ENCODE peak calls at places on chromosomes 11 and 22, in six cellular contexts. N is suprapubic skin, F is Calu3, H is RWPE2, O is A549, X is tibial artery. A is an unnamed sample.

GRCh38 chr11:70567680-70568503 is 169.6 kb downstream of the CTTN start:
- DNase-seq in N (no peak), F (peak), H (peak), O (no peak), X (peak), A (peak)

GRCh38 chr11:63907808-63908530 is 9.0 kb downstream of the RCOR2 start:
- DNase-seq in N (no peak), F (no peak), H (no peak), O (no peak), X (no peak), A (no peak)

GRCh38 chr11:133711545-133711944 is 133.8 kb downstream of the SPATA19 start:
- DNase-seq in N (no peak), F (no peak), H (no peak), O (no peak), X (no peak), A (no peak)

GRCh38 chr11:64245797-64246623 is 733 bp downstream of the PPP1R14B start:
- DNase-seq in N (peak), F (peak), H (peak), O (peak), X (peak), A (peak)

GRCh38 chr11:46300270-46300669 is 22.8 kb downstream of the CREB3L1 start:
- DNase-seq in N (no peak), F (no peak), H (no peak), O (no peak), X (no peak), A (no peak)

GRCh38 chr22:36257308-36257707 is 4.4 kb downstream of the APOL1 start:
- DNase-seq in N (peak), F (no peak), H (no peak), O (no peak), X (no peak), A (no peak)

GRCh38 chr11:65442952-65443351 is 20.4 kb downstream of the NEAT1 start:
- DNase-seq in N (peak), F (no peak), H (no peak), O (peak), X (peak), A (no peak)

GRCh38 chr11:66864172-66864901 is 7.5 kb downstream of the LRFN4 start:
- DNase-seq in N (no peak), F (no peak), H (no peak), O (no peak), X (no peak), A (peak)

GRCh38 chr11:130891326-130891725 is 25.0 kb downstream of the SNX19 start:
- DNase-seq in N (no peak), F (no peak), H (no peak), O (no peak), X (no peak), A (no peak)

DNA sequence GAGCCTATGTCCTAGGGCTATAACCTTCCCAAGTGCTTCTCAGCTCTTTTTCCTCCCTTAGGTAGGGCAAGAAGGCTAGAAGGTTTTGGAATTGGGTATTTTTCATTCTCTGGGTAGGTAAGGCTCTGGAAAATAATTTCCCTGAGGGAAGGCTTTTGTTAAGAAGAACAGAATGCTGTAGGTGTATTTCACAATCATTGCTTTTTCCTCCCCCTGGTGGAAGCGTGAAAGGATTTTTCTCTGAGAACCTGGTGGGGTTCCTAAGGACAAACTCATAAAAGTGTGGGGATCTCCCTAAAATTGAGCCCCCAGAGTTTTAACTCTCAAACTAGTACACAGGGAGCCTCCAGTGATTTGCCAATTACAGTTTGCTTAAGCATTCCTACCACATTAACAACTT is 41.1 kb upstream of the NARS2 start:
- DNase-seq in N (no peak), F (no peak), H (no peak), O (no peak), X (no peak), A (no peak)
- TF ChIP-seq CTCF in N (no peak), F (no peak), H (no peak), O (no peak), X (no peak), A (no peak)

DNA sequence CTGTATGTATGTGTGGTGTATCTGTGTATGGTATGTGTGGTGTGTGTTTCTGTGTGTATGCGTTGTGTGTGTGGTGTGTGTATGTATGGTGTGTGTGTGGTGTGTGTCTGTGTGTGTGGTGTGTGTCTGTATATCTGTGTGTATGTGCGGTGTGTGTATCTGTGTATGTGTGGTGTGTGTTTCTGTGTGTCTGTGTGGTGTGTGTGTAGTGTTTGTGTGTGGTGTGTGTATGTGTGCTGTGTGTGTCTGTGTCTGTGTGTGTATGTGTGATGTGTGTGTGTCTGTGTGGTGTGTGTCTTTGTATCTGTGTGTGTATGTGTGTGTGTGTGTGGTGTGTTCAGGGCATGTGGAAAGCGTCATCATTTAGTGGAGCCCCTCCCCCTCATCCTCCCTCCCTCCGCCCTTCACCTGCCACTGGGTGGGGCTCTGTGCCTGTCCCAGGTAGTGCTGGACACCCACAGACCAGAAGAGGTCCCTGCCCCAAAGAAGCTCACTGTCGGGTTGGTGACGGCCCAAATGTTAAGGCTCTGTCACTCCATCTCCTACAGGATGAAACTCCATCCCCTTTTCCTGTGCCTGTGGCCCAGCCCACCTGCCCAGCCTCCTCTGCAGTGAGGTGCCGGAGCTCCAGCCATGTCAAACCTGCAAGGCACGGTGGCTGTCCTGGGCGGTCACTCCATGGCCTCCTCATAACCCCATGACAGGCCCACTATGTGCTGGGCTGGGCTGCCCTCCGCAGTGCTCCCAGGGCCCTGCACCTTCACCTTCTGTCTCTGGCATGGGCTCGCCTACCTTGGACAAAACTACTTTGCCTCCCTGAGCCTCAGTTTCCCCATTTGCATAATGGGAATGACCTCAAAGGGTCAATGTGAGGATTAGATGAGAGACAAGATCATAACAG is 23.4 kb upstream of the SHISAL1 start:
- DNase-seq in N (no peak), F (peak), H (no peak), O (no peak), X (no peak), A (no peak)
- TF ChIP-seq CTCF in N (no peak), F (no peak), H (peak), O (no peak), X (no peak), A (no peak)

DNA sequence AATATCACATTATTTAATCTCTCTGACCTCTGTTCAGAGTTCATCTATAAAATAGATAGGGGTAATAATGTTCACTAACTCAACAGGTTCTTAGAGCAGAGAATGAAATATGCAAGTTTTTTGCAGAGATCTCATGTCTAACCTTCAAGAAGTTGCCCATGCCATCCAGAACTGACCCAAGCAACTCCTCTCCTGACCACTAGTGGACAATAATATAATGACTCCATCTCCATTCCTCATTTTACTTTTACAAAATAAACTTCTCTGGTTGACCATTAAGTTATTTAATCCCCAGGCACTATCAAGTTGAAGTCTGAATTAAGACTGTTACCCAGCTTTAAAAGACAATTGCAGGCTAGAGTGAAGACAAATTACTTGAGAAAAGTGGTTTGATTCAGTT is 382.6 kb downstream of the KCNA4 start:
- DNase-seq in N (no peak), F (no peak), H (no peak), O (peak), X (no peak), A (no peak)
- TF ChIP-seq CTCF in N (no peak), F (no peak), H (peak), O (no peak), X (no peak), A (peak)

DNA sequence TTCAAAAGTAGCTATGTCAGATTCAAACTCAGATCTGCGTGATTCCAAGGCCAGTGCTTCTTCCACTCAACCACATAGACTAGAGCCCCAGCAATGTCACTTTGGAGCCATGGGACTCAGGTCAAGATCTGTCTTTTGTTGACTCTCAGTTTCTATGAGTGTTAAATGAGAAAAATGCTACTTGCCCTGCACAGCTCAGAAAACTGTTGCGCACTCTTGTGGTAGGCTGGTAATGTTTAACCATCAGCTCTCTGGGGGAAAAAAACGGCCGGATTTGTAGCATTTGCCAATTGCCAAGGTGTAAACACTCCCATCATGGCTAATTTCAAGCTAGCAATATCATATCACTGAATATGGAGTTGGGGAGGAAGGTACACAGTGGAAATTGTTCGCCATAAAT is 328.1 kb upstream of the SYN3 start:
- DNase-seq in N (no peak), F (no peak), H (no peak), O (no peak), X (no peak), A (no peak)
- TF ChIP-seq CTCF in N (no peak), F (no peak), H (no peak), O (no peak), X (no peak), A (no peak)

DNA sequence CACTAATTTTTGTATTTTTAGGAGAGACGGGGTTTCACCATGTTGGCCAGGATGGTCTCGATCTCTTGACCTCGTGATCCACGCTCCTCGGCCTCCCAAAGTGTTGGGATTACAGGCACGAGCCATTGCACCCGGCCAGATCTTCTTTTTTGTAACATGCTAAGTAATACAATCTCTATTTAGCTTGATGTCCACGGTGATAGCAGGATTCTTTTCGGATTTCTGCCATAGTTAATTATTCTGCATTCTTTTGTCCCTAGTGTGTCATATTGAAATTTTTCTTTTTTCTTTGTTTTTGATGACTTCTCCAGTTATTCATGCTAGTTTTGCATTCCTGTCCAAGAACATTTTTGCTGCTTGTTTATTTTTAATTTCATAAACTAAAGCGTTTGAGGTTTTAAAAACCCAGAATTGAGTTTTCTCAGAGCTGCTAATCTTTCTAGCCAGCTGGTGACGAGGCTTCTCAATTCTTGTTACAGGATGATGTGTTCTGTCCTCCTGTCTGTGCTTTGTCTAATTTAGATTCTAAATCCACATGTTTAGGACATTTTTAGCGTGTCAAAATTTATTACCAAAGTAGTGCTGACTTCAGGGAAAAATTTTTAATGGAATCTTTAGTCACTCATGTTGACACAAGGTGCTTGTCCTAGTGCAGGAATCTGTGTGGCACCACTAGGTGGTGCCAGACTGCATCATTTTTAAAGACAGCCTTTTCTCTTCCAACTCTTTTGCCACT is 21.8 kb downstream of the NF2 start:
- DNase-seq in N (no peak), F (peak), H (no peak), O (peak), X (no peak), A (peak)
- TF ChIP-seq CTCF in N (peak), F (peak), H (peak), O (peak), X (peak), A (peak)

DNA sequence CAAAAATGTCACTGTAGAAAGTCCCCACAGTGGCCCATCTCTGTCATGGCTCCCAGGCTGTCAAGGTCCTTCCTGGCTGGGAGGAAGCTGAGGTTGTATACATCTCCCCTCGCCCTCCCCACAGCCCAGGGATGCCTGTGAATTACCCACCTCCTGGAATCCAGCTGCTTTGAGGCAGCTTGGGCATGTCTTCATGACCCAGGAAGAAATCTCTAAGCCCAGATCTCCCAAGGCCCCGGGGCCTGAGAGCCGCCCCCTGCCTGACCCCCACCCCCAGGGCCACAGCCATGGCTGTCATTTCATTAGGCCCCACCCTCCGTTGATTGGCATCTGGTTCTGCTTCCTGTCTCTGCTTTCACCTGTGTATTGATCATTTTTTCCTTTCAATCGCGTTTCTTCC is 207.5 kb downstream of the TBC1D22A start:
- DNase-seq in N (no peak), F (no peak), H (no peak), O (no peak), X (no peak), A (no peak)
- TF ChIP-seq CTCF in N (no peak), F (no peak), H (no peak), O (no peak), X (no peak), A (no peak)

DNA sequence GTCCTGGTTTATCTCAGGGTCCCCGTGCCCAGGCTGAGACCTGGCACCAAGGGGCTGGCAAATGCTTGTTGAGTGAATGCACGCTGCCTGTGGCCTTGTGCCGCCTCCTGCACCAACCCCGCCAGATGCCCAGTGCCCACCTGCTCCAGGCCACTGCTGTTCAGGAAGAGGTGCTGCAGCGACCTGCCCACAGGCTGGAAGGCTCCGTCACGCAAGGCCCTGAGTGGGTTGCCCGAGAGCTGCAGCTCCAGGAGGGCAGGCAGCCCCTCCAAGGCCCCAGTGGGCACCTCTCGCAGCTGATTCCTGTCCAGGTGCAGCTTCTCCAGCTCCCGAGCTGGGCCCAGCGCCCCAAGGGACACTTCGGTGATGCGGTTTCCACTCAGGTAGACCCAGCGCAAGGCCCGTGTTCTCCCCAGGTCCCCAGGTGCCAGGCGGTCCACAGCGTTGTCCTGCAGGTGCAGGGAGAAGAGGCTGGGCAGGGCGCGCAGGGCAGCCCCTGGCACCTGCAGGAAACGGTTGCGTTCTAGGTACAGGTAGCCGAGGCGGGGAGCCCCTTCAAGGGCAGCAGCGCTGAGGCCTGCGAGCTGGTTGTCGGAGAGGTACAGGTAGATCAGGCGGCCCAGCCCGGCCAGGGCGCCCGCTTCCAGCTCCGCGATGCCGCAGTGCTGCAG is 3.6 kb downstream of the CHADL start:
- DNase-seq in N (no peak), F (no peak), H (no peak), O (no peak), X (no peak), A (no peak)
- TF ChIP-seq CTCF in N (no peak), F (peak), H (no peak), O (no peak), X (no peak), A (no peak)

GRCh38 chr11:114236829-114237228 is 59.4 kb upstream of the NNMT start:
- DNase-seq in N (no peak), F (no peak), H (no peak), O (no peak), X (no peak), A (no peak)

GRCh38 chr11:114233755-114234154 is 62.4 kb upstream of the NNMT start:
- DNase-seq in N (no peak), F (no peak), H (no peak), O (no peak), X (no peak), A (no peak)

GRCh38 chr11:114239632-114240224 is 56.5 kb upstream of the NNMT start:
- DNase-seq in N (no peak), F (no peak), H (no peak), O (no peak), X (peak), A (no peak)

GRCh38 chr11:114242032-114242431 is 54.2 kb upstream of the NNMT start:
- DNase-seq in N (no peak), F (no peak), H (no peak), O (no peak), X (no peak), A (no peak)

GRCh38 chr11:114237321-114238280 is 58.6 kb upstream of the NNMT start:
- DNase-seq in N (no peak), F (no peak), H (no peak), O (no peak), X (no peak), A (no peak)
- TF ChIP-seq CTCF in N (no peak), F (no peak), H (no peak), O (no peak), X (peak), A (peak)

A was measured in glutamatergic neuron.